ENCODE peak calls at places on chromosomes 5 and 9, in seven cellular contexts. S is OCI-LY7, J is RWPE1, T is AG09319, C is dorsolateral prefrontal cortex, M is PC-9, A is glutamatergic neuron. Q is an unnamed sample.

GRCh38 chr5:34854459-34855174 is 15.7 kb downstream of the TTC23L start:
- DNase-seq in S (peak), J (no peak), T (no peak), C (no peak), M (no peak), A (no peak), Q (no peak)

GRCh38 chr5:161027763-161028162 is 175.8 kb upstream of the ATP10B start:
- DNase-seq in S (no peak), J (no peak), T (no peak), C (no peak), M (no peak), A (no peak), Q (no peak)

GRCh38 chr9:106596984-106597383 is 266.0 kb upstream of the ZNF462 start:
- DNase-seq in S (no peak), J (no peak), T (no peak), C (no peak), M (no peak), A (no peak), Q (no peak)

GRCh38 chr9:13113201-13113600 is 166.3 kb downstream of the MPDZ start:
- DNase-seq in S (no peak), J (no peak), T (peak), C (no peak), M (no peak), A (no peak), Q (no peak)

GRCh38 chr9:123355761-123356520 is at the start of gene CRB2:
- DNase-seq in S (no peak), J (no peak), T (no peak), C (no peak), M (no peak), A (peak), Q (no peak)

GRCh38 chr5:134738963-134739661 is 764 bp downstream of the CAMLG start:
- DNase-seq in S (peak), J (peak), T (no peak), C (no peak), M (peak), A (peak), Q (peak)

GRCh38 chr5:179271821-179272325 is 73.4 kb downstream of the ADAMTS2 start:
- DNase-seq in S (no peak), J (no peak), T (no peak), C (no peak), M (no peak), A (no peak), Q (no peak)

GRCh38 chr5:999724-1000123 is 8.9 kb upstream of the NKD2 start:
- DNase-seq in S (no peak), J (no peak), T (no peak), C (peak), M (no peak), A (no peak), Q (peak)

GRCh38 chr5:167233507-167233906 is 1057.9 kb upstream of the WWC1 start:
- DNase-seq in S (no peak), J (no peak), T (no peak), C (no peak), M (no peak), A (no peak), Q (no peak)

GRCh38 chr5:61675015-61675692 is 343.1 kb downstream of the ZSWIM6 start:
- DNase-seq in S (no peak), J (no peak), T (no peak), C (peak), M (no peak), A (no peak), Q (no peak)

GRCh38 chr9:98135558-98135934 is 16.5 kb upstream of the TRIM14 start:
- DNase-seq in S (no peak), J (no peak), T (no peak), C (no peak), M (no peak), A (no peak), Q (no peak)

GRCh38 chr5:64384761-64385160 is 121.1 kb upstream of the RGS7BP start:
- DNase-seq in S (peak), J (peak), T (no peak), C (no peak), M (peak), A (peak), Q (no peak)

GRCh38 chr9:130769004-130769403 is 66.0 kb upstream of the ABL1 start:
- DNase-seq in S (no peak), J (no peak), T (no peak), C (no peak), M (no peak), A (no peak), Q (no peak)

GRCh38 chr9:74920944-74921626 is 31.6 kb downstream of the C9orf40 start:
- DNase-seq in S (no peak), J (peak), T (no peak), C (no peak), M (no peak), A (no peak), Q (no peak)

GRCh38 chr5:59709346-59709821 is 184.1 kb downstream of the PDE4D start:
- DNase-seq in S (no peak), J (no peak), T (no peak), C (no peak), M (no peak), A (no peak), Q (no peak)

GRCh38 chr5:149381986-149382338 is 2.9 kb upstream of the IL17B start:
- DNase-seq in S (peak), J (peak), T (no peak), C (peak), M (peak), A (peak), Q (peak)

GRCh38 chr9:4226331-4227250 is 73.3 kb downstream of the GLIS3 start:
- DNase-seq in S (no peak), J (no peak), T (no peak), C (no peak), M (peak), A (no peak), Q (no peak)

GRCh38 chr9:134066546-134066922 is 1.3 kb downstream of the BRD3 start:
- DNase-seq in S (peak), J (peak), T (no peak), C (no peak), M (no peak), A (no peak), Q (no peak)

GRCh38 chr5:669111-669841 is 23.9 kb downstream of the TPPP start:
- DNase-seq in S (peak), J (no peak), T (no peak), C (peak), M (peak), A (peak), Q (no peak)

GRCh38 chr9:107536462-107536861 is 46.9 kb upstream of the KLF4 start:
- DNase-seq in S (no peak), J (no peak), T (no peak), C (no peak), M (no peak), A (no peak), Q (no peak)

GRCh38 chr9:135887585-135888050 is 19.7 kb downstream of the CAMSAP1 start:
- DNase-seq in S (peak), J (no peak), T (no peak), C (no peak), M (no peak), A (peak), Q (no peak)

GRCh38 chr5:67059747-67060490 is 136.7 kb downstream of the CD180 start:
- DNase-seq in S (no peak), J (peak), T (no peak), C (no peak), M (no peak), A (no peak), Q (no peak)

GRCh38 chr5:374631-375335 is 53.3 kb downstream of the AHRR start:
- DNase-seq in S (no peak), J (no peak), T (no peak), C (peak), M (no peak), A (peak), Q (peak)

GRCh38 chr9:129309906-129310305 is 131.8 kb upstream of the IER5L start:
- DNase-seq in S (no peak), J (no peak), T (no peak), C (peak), M (no peak), A (no peak), Q (peak)

GRCh38 chr9:128249914-128250838 is 25.6 kb downstream of the GOLGA2 start:
- DNase-seq in S (peak), J (peak), T (no peak), C (peak), M (peak), A (peak), Q (no peak)

GRCh38 chr9:26243722-26244121 is 565.5 kb upstream of the TUSC1 start:
- DNase-seq in S (no peak), J (peak), T (no peak), C (no peak), M (no peak), A (no peak), Q (no peak)

GRCh38 chr5:32168460-32169033 is 5.6 kb downstream of the GOLPH3 start:
- DNase-seq in S (no peak), J (no peak), T (no peak), C (no peak), M (no peak), A (no peak), Q (no peak)

GRCh38 chr5:173165193-173165988 is 21.1 kb downstream of the BNIP1 start:
- DNase-seq in S (no peak), J (no peak), T (no peak), C (no peak), M (no peak), A (no peak), Q (no peak)

GRCh38 chr9:91907387-91908292 is 42.4 kb downstream of the ROR2 start:
- DNase-seq in S (no peak), J (no peak), T (no peak), C (no peak), M (no peak), A (no peak), Q (no peak)

GRCh38 chr5:95647886-95648860 is 1.6 kb downstream of the RFESD start:
- DNase-seq in S (peak), J (no peak), T (no peak), C (no peak), M (no peak), A (no peak), Q (no peak)

GRCh38 chr5:151755383-151755782 is 3.0 kb downstream of the ATOX1 start:
- DNase-seq in S (no peak), J (no peak), T (no peak), C (no peak), M (no peak), A (no peak), Q (no peak)

GRCh38 chr5:174827521-174827920 is 103.1 kb downstream of the MSX2 start:
- DNase-seq in S (no peak), J (peak), T (no peak), C (no peak), M (no peak), A (no peak), Q (no peak)

GRCh38 chr5:122400961-122401360 is 88.9 kb downstream of the SNCAIP start:
- DNase-seq in S (no peak), J (no peak), T (no peak), C (peak), M (no peak), A (no peak), Q (no peak)

GRCh38 chr5:76351577-76351976 is 51.5 kb upstream of the IQGAP2 start:
- DNase-seq in S (peak), J (no peak), T (no peak), C (no peak), M (no peak), A (no peak), Q (no peak)

DNA sequence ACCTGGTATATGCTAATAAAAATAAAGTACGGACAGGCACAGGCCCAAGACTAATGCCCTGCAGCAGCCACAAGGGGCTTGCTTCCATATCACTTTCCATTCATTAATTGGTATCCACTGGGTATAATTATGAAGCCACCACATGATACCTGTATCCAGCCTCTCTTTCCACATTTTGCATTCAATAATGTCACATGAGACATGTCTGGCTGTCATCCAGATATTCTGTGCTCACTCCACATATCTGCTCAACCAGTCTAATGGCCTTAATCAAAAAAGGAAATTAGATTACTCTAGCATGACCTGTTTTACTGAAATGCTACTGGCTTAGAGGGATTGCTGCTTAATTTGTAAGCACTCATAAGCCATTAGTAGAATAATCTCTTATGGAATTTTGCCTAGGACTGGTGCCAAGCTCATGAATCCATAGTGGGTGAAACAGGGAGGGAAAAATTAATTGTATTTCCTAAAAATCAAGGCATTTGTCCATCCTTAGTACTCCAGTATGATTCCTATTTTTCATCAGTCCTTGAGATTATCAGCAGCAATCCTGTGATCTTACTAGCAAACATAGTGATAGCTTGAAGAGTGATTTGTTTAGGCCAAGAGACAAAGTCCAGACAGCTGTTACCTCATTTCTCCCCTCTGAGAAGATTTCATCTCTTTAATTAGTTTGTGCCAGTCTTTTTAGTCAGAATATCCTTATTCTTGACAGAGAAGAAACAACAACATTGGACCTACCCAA is 119.1 kb upstream of the ABCA1 start:
- DNase-seq in S (no peak), J (no peak), T (no peak), C (no peak), M (no peak), A (no peak), Q (no peak)
- TF ChIP-seq CTCF in S (no peak), J (no peak), T (no peak), C (no peak), M (no peak), A (no peak), Q (no peak)

GRCh38 chr5:6832994-6833393 is 119.8 kb downstream of the TENT4A start:
- DNase-seq in S (no peak), J (no peak), T (no peak), C (no peak), M (no peak), A (no peak), Q (no peak)

GRCh38 chr5:6837095-6837494 is 123.9 kb downstream of the TENT4A start:
- DNase-seq in S (no peak), J (no peak), T (no peak), C (no peak), M (no peak), A (no peak), Q (no peak)

GRCh38 chr5:6832272-6832671 is 119.0 kb downstream of the TENT4A start:
- DNase-seq in S (no peak), J (no peak), T (no peak), C (no peak), M (no peak), A (no peak), Q (no peak)

GRCh38 chr5:6833406-6833805 is 120.2 kb downstream of the TENT4A start:
- DNase-seq in S (no peak), J (no peak), T (no peak), C (no peak), M (no peak), A (no peak), Q (no peak)

DNA sequence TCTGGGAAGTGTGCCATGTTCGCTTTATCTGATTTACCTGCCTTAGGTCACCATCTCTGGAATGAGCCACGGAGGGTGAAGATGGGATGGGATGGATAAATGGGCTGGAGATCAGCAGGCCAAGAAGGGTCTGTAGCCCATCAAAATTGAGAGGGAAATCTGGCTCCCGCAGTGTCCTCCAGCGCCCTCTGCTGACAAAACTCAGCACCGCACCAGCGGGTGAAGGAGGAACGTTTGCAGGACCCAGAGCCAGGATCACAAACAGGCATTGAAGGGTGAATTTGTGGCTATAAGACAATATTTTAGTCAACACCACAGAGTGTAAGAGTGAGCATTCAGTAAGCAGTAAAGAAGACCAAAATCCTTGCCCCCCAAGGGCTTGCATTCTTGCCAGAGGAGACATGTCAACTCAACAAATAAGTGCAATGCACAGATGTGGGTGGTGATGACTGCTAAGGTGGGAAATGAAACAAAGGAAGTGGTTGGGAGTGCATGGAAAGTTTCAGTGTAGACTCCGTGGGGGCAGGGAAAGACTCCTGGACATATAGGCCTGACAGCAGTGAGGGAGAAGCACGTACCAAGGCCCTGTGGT is 124.4 kb downstream of the TENT4A start:
- DNase-seq in S (peak), J (no peak), T (no peak), C (no peak), M (peak), A (peak), Q (no peak)
- TF ChIP-seq CTCF in S (peak), J (peak), T (peak), C (peak), M (peak), A (peak), Q (peak)

DNA sequence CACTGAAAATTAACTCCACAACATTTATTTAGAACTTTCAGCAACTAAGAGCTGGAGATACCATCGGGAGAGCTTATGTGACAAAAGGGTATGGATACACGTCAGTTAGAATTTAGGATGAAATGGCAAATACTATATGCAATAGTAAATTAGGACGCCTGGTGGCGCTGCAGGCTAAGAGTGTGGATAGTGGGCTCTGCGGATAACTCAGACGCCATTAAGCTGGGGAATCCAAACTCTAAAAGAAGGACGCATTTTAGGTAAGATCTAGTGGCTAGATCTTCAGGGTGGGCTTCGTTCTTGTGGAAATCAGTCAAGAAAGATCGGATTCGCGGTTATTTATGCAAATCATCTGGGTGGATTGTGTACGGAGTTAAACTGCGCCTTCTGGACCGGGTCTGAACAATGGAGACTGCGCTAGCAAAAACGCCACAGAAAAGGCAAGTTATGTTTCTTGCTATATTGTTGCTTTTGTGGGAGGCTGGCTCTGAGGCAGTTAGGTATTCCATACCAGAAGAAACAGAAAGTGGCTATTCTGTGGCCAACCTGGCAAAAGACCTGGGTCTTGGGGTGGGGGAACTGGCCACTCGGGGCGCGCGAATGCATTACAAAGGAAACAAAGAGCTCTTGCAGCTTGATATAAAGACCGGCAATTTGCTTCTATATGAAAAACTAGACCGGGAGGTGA is at the start of gene PCDHB5:
- DNase-seq in S (no peak), J (no peak), T (no peak), C (peak), M (no peak), A (peak), Q (no peak)
- TF ChIP-seq CTCF in S (peak), J (peak), T (peak), C (peak), M (peak), A (peak), Q (peak)

GRCh38 chr9:87500491-87500890 is 2.8 kb downstream of the DAPK1 start:
- DNase-seq in S (no peak), J (no peak), T (no peak), C (no peak), M (no peak), A (no peak), Q (no peak)
- TF ChIP-seq CTCF in S (no peak), J (no peak), T (no peak), C (no peak), M (no peak), A (no peak), Q (peak)

DNA sequence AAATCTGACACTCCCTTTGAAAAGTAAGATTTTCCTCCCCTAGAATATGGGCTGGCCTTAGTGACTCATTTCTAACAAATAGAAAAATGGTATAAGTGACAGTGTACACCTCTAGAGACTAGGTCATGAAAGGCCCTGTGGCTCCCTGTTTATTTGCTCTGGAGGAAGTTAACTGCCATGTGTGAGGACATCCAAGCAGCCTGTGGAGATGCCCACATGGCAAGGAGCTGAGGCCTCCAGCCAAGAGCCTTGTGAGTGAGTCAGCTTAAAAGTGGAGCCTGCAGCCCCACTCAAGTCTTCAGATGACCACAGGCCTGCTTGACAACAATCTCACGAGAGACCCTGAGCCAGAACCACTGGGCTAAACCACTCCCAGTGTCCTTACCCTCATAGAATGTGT is 128.1 kb upstream of the LHFPL2 start:
- DNase-seq in S (no peak), J (no peak), T (no peak), C (no peak), M (no peak), A (no peak), Q (no peak)
- TF ChIP-seq CTCF in S (no peak), J (no peak), T (no peak), C (no peak), M (no peak), A (no peak), Q (no peak)

DNA sequence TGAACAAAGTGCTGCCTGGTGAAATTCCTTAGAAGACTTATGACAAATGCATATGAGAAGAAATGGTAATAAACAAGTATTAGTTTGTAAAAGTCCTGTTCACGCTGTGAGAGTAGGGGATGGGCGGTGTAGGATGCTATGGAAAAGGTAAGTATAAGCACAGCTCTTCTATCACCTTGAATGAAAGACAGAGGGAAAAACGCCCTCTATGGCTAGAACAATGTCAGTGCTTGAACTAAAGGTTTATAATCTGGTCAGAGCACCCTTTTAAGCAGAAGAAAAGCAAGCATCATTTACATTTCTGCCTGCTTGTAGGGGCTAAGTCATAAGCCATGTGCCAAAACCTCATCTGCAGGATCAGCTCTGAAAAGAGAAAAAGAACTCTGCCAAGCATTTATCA is 115.2 kb downstream of the LHFPL2 start:
- DNase-seq in S (peak), J (no peak), T (no peak), C (no peak), M (no peak), A (no peak), Q (no peak)
- TF ChIP-seq CTCF in S (peak), J (peak), T (peak), C (peak), M (peak), A (peak), Q (peak)

Q was measured in osteocyte.